ENCODE peak calls at places on chromosomes 5 and 9, in four cellular contexts. D is heart right ventricle, S is HepG2, N is breast epithelium. U is an unnamed sample.

GRCh38 chr5:53478411-53479044 is 1.9 kb upstream of the FST start:
- DNase-seq in D (peak; percentile 44), S (peak; percentile 79), N (no peak), U (peak; percentile 60)

GRCh38 chr5:56415356-56415765 is 182.2 kb upstream of the ANKRD55 start:
- DNase-seq in N (no peak), D (peak; percentile 57), S (no peak), U (no peak)

GRCh38 chr5:43602456-43602817 is 543 bp upstream of the NNT start:
- DNase-seq in N (peak; percentile 18), D (peak; percentile 22), S (peak; percentile 30), U (peak; percentile 33)

GRCh38 chr9:100589582-100589981 is 11.7 kb downstream of the CAVIN4 start:
- DNase-seq in D (no peak), S (no peak), N (no peak), U (no peak)

GRCh38 chr9:84589514-84589913 is 80.0 kb upstream of the NTRK2 start:
- DNase-seq in D (no peak), S (no peak), N (no peak), U (no peak)

GRCh38 chr5:5826911-5827310 is 404.4 kb downstream of the ICE1 start:
- DNase-seq in N (no peak), S (no peak), D (no peak), U (no peak)

GRCh38 chr5:113514263-113514590 is 733 bp downstream of the YTHDC2 start:
- DNase-seq in D (no peak), S (peak; percentile 17), N (no peak), U (no peak)

GRCh38 chr9:80504525-80505235 is 932.9 kb downstream of the TLE4 start:
- DNase-seq in D (no peak), N (no peak), S (no peak), U (no peak)

GRCh38 chr5:171092194-171092593 is 216.9 kb upstream of the TLX3 start:
- DNase-seq in D (no peak), S (no peak), N (no peak), U (peak; percentile 73)

GRCh38 chr9:123411636-123412035 is 55.6 kb downstream of the CRB2 start:
- DNase-seq in S (no peak), D (no peak), N (no peak), U (no peak)

GRCh38 chr5:137822158-137822764 is 45.4 kb upstream of the MYOT start:
- DNase-seq in N (no peak), S (peak; percentile 53), D (no peak), U (peak; percentile 13)

GRCh38 chr9:96874947-96875459 is 20.7 kb upstream of the ZNF782 start:
- DNase-seq in D (no peak), N (peak; percentile 71), S (peak; percentile 76), U (peak; percentile 93)

GRCh38 chr5:173802670-173803165 is 85.4 kb upstream of the CPEB4 start:
- DNase-seq in N (peak; percentile 28), S (peak; percentile 95), D (no peak), U (no peak)

GRCh38 chr5:73541981-73542380 is 23.5 kb downstream of the ANKRA2 start:
- DNase-seq in D (no peak), S (no peak), N (no peak), U (no peak)

GRCh38 chr5:178113841-178114324 is 551 bp downstream of the N4BP3 start:
- DNase-seq in N (no peak), D (no peak), S (no peak), U (no peak)

GRCh38 chr5:140608730-140609520 is 24.1 kb downstream of the CD14 start:
- DNase-seq in S (no peak), N (peak; percentile 65), D (peak; percentile 37), U (no peak)

GRCh38 chr9:70389642-70390266 is 24.7 kb downstream of the KLF9 start:
- DNase-seq in S (no peak), N (no peak), D (no peak), U (peak; percentile 12)

GRCh38 chr5:1118231-1118698 is 6.4 kb upstream of the SLC12A7 start:
- DNase-seq in N (no peak), S (no peak), D (no peak), U (no peak)

GRCh38 chr5:1895771-1896420 is 13.2 kb upstream of the IRX4 start:
- DNase-seq in D (no peak), N (no peak), S (no peak), U (no peak)

GRCh38 chr9:13122756-13123369 is 156.6 kb downstream of the MPDZ start:
- DNase-seq in S (no peak), N (no peak), D (no peak), U (no peak)

GRCh38 chr9:85264695-85265094 is 477.1 kb downstream of the AGTPBP1 start:
- DNase-seq in D (no peak), N (no peak), S (no peak), U (no peak)

GRCh38 chr5:131171276-131171815 is 602 bp downstream of the LYRM7 start:
- DNase-seq in D (no peak), S (peak; percentile 27), N (no peak), U (peak; percentile 50)

GRCh38 chr9:27124151-27124550 is 15.1 kb downstream of the TEK start:
- DNase-seq in N (no peak), S (no peak), D (no peak), U (peak; percentile 80)

GRCh38 chr5:158451203-158451982 is 592.4 kb upstream of the CLINT1 start:
- DNase-seq in N (no peak), D (peak; percentile 72), S (no peak), U (no peak)

GRCh38 chr9:81902601-81903000 is 25.6 kb upstream of the SPATA31D4 start:
- DNase-seq in N (no peak), S (no peak), D (no peak), U (no peak)

GRCh38 chr5:15191012-15191411 is 309.0 kb upstream of the FBXL7 start:
- DNase-seq in D (no peak), S (no peak), N (no peak), U (no peak)

GRCh38 chr9:21919377-21920362 is 74.5 kb downstream of the CDKN2A start:
- DNase-seq in N (no peak), D (no peak), S (peak; percentile 1), U (peak; percentile 31)

GRCh38 chr5:6407547-6408259 is 29.4 kb upstream of the MED10 start:
- DNase-seq in S (no peak), N (no peak), D (no peak), U (no peak)

GRCh38 chr9:113376634-113377531 is at the start of gene HDHD3:
- DNase-seq in N (peak; percentile 72), D (peak; percentile 66), S (peak; percentile 71), U (peak; percentile 75)

GRCh38 chr5:153907170-153907775 is 131.4 kb downstream of the FAM114A2 start:
- DNase-seq in D (no peak), S (no peak), N (no peak), U (no peak)

GRCh38 chr5:89759824-89760223 is 649.7 kb downstream of the CETN3 start:
- DNase-seq in N (no peak), D (no peak), S (no peak), U (no peak)

GRCh38 chr5:1793301-1793740 is 6.3 kb downstream of the MRPL36 start:
- DNase-seq in S (no peak), N (no peak), D (no peak), U (no peak)

GRCh38 chr5:124343021-124343420 is 403.4 kb downstream of the ZNF608 start:
- DNase-seq in D (no peak), S (no peak), N (no peak), U (no peak)

GRCh38 chr5:72149742-72150141 is 42.5 kb downstream of the MAP1B start:
- DNase-seq in D (no peak), S (no peak), N (no peak), U (no peak)

GRCh38 chr5:148733601-148734438 is 79.5 kb upstream of the HTR4 start:
- DNase-seq in N (peak; percentile 71), D (peak; percentile 86), S (peak; percentile 66), U (no peak)

GRCh38 chr9:133792721-133793470 is 54.7 kb upstream of the SARDH start:
- DNase-seq in S (peak; percentile 27), D (peak; percentile 77), N (peak; percentile 54), U (peak; percentile 11)
- TF ChIP-seq CTCF in S (peak; percentile 90), D (peak; percentile 98), N (peak; percentile 97), U (peak; percentile 82)

DNA sequence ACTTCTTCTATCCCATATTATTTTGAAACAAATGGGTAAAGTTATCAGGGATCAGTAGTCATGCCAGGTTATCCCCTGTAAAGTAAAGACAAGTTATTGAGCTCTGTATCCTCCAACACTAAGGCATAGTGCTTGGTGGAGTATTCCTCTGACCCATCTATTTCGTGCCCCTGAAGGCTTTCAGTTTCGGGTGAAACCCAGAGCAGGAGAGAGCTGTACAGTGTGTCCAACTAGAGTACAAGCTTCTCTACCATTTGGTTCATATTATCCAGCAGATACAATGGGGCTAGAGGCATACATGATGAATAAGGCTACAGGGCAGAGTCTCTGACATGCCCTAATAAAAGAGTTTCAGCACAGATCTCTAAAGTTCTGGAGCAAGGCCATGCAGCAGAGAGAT is 3.2 kb upstream of the SLC22A4 start:
- DNase-seq in N (no peak), D (no peak), S (no peak), U (no peak)
- H3K27me3 ChIP-seq in N (no peaks in the 10 kb centered on the region), D (no peaks in the 10 kb centered on the region), S (no peaks in the 10 kb centered on the region), U (no peaks in the 10 kb centered on the region)

DNA sequence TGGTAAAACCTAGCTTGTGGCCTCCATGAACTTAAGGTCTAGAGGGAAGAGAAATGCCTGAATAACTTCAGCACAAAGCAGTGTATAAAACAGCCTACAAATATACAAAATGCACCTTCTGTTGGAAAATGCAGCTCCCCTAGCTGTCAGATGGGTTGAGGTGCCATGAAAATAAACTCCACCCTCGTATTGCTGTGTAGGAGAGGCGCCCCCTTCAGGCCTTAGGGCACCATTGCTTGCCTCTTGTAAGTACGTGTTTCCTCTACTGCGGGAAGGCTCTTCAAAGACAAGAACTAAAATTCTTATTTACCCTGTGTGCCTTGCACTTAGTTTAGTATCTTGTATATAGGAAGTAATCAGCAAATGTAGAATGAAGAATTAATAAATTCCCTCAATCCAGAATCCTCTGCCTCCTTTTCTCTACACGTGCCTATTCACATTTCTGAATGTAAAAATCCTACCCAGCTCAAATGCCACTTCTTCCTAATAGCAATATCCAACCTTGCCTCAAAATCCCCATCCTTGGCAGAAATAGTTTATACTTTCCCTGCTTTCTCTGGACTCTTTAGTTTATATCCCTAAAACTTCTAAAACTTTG is 393.7 kb upstream of the PDE4D start:
- DNase-seq in D (no peak), N (no peak), S (peak; percentile 69), U (peak; percentile 15)
- TF ChIP-seq CTCF in D (peak; percentile 26), N (no peak), S (peak; percentile 62), U (peak; percentile 83)

DNA sequence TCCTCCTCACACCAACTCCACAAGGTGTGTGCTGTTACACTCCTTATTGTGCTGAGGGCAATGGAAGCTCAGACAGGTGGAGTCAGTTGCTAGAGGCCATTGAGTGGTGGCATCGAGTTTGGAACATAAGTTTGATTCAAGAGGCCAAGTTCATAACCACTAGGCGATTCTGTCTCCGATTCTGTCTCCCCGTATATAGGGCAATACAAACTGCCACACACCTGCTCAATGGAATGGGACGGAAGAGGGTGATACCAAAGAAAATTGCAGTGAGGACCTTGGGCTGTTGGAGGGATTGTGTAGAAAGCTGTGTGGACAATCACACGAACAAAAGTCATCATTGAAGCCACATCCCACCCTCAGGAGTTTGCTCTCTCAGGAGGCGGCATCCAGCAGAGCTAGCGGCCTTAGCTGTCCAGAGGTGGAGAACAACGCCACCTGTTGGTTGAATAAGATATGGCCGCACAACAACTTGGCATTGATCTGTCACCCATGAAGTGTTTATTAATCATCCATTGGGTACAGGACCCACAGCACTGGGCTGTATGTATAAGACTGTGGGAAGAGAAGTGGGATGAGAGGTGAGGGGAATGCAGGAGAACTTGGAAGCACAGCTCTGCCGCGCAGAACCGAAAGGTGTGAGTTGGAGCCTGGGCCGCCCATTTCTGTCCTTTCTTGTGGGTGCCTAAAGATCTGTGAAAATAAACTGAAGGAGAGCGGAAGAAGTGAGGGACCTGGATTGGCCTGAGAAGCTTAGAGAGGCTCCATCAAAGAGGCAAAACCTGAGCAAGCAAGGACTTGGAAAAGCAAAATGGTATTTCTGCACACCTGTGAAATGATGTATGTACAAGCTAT is 16.1 kb upstream of the NEUROG1 start:
- DNase-seq in D (peak; percentile 64), N (peak; percentile 49), S (peak; percentile 64), U (peak; percentile 42)
- H3K27me3 ChIP-seq in D (peaks cover 93% of the 10 kb centered on the region), N (peaks cover 22% of the 10 kb centered on the region), S (peaks cover 2% of the 10 kb centered on the region), U (peaks cover 45% of the 10 kb centered on the region)